ENCODE peak calls at places on chromosomes 5 and 9, in eight cellular contexts. P is body of pancreas, J is Peyer's patch, K is endothelial cell of umbilical vein, S is stomach, V is HepG2, Y is A549, C is sigmoid colon. T is an unnamed sample.

GRCh38 chr5:171701138-171701537 is 84.5 kb upstream of the SMIM23 start:
- DNase-seq in P (no peak), J (no peak), K (no peak), S (no peak), V (no peak), Y (no peak), C (no peak), T (no peak)

GRCh38 chr9:121271368-121272351 is 3.7 kb downstream of the GSN start:
- DNase-seq in P (peak), J (no peak), K (no peak), S (no peak), V (no peak), Y (no peak), C (peak), T (no peak)

GRCh38 chr5:155546075-155546474 is 532.5 kb downstream of the KIF4B start:
- DNase-seq in P (no peak), J (no peak), K (no peak), S (no peak), V (no peak), Y (no peak), C (no peak), T (no peak)

GRCh38 chr5:102959055-102959454 is 160.9 kb downstream of the GIN1 start:
- DNase-seq in P (no peak), J (no peak), K (peak), S (no peak), V (no peak), Y (peak), C (no peak), T (peak)

GRCh38 chr5:33272288-33272687 is 168.5 kb upstream of the TARS1 start:
- DNase-seq in P (no peak), J (no peak), K (peak), S (no peak), V (no peak), Y (peak), C (no peak), T (peak)

GRCh38 chr5:158051036-158051435 is 192.1 kb upstream of the CLINT1 start:
- DNase-seq in P (no peak), J (no peak), K (no peak), S (no peak), V (no peak), Y (no peak), C (no peak), T (no peak)

GRCh38 chr5:173627860-173628392 is 11.5 kb upstream of the BOD1 start:
- DNase-seq in P (no peak), J (no peak), K (no peak), S (no peak), V (no peak), Y (no peak), C (no peak), T (no peak)

GRCh38 chr9:121945849-121946248 is 147.3 kb downstream of the TTLL11 start:
- DNase-seq in P (no peak), J (no peak), K (no peak), S (no peak), V (no peak), Y (no peak), C (no peak), T (peak)

GRCh38 chr9:134057311-134057665 is 10.5 kb downstream of the BRD3 start:
- DNase-seq in P (no peak), J (no peak), K (no peak), S (no peak), V (no peak), Y (no peak), C (no peak), T (no peak)

GRCh38 chr9:27365977-27366376 is 69.0 kb upstream of the EQTN start:
- DNase-seq in P (no peak), J (no peak), K (no peak), S (no peak), V (no peak), Y (no peak), C (no peak), T (no peak)

GRCh38 chr5:141760193-141760592 is 78.2 kb upstream of the ARAP3 start:
- DNase-seq in P (no peak), J (no peak), K (no peak), S (no peak), V (no peak), Y (peak), C (no peak), T (no peak)

GRCh38 chr9:124363326-124364096 is 51.7 kb downstream of the PSMB7 start:
- DNase-seq in P (no peak), J (no peak), K (no peak), S (no peak), V (no peak), Y (no peak), C (no peak), T (no peak)

GRCh38 chr9:17725399-17726010 is 146.6 kb downstream of the SH3GL2 start:
- DNase-seq in P (no peak), J (no peak), K (no peak), S (no peak), V (no peak), Y (no peak), C (no peak), T (no peak)

GRCh38 chr9:83775932-83776331 is 41.6 kb downstream of the GKAP1 start:
- DNase-seq in P (no peak), J (no peak), K (no peak), S (no peak), V (no peak), Y (no peak), C (no peak), T (no peak)

GRCh38 chr5:149641000-149641576 is 59.8 kb downstream of the ARHGEF37 start:
- DNase-seq in P (peak), J (peak), K (no peak), S (peak), V (peak), Y (peak), C (peak), T (no peak)

GRCh38 chr5:136191304-136192014 is 1.5 kb downstream of the SMIM32 start:
- DNase-seq in P (no peak), J (no peak), K (peak), S (no peak), V (no peak), Y (no peak), C (peak), T (no peak)

GRCh38 chr5:116571568-116572321 is 2.9 kb downstream of the SEMA6A start:
- DNase-seq in P (no peak), J (no peak), K (no peak), S (no peak), V (peak), Y (peak), C (no peak), T (no peak)

GRCh38 chr5:77590347-77590746 is 48.2 kb downstream of the OTP start:
- DNase-seq in P (no peak), J (no peak), K (no peak), S (no peak), V (no peak), Y (no peak), C (no peak), T (no peak)

GRCh38 chr5:179829732-179830435 is 9.2 kb downstream of the SQSTM1 start:
- DNase-seq in P (no peak), J (no peak), K (no peak), S (no peak), V (no peak), Y (no peak), C (no peak), T (no peak)

GRCh38 chr5:179824745-179825112 is 4.0 kb downstream of the SQSTM1 start:
- DNase-seq in P (no peak), J (no peak), K (no peak), S (no peak), V (no peak), Y (no peak), C (no peak), T (no peak)

GRCh38 chr5:179825655-179826182 is 5.0 kb downstream of the SQSTM1 start:
- DNase-seq in P (no peak), J (peak), K (no peak), S (no peak), V (peak), Y (peak), C (peak), T (no peak)

GRCh38 chr5:179828756-179829421 is 8.2 kb downstream of the SQSTM1 start:
- DNase-seq in P (no peak), J (no peak), K (no peak), S (no peak), V (no peak), Y (no peak), C (no peak), T (no peak)

DNA sequence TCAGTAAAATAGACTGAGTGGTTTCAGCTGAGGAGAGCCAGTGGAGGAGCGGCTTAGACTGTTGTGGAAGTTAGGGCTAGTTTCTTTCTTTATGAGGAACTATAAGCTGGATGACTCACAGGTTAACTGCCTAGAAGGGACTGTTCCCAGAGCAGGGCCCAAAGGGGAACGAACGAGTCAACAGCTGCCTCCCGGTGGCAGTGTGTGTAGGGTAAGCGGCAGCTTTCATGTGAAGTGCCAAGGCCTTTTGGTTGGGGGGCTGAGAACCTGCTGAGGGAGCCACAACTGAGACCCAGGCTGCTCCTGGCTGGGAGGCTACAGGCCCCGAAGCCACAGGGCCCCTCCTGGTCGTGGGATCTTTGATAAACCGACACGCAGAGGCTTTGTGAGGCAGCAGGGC is 7.0 kb downstream of the SQSTM1 start:
- DNase-seq in P (peak), J (peak), K (peak), S (no peak), V (no peak), Y (no peak), C (peak), T (peak)
- TF ChIP-seq POLR2A in P (no peak), J (no peak), K (no peak), S (no peak), V (no peak), Y (no peak), C (no peak), T (no peak)

GRCh38 chr5:134648425-134649162 is at the start of gene SEC24A:
- DNase-seq in P (peak), J (peak), K (peak), S (peak), V (peak), Y (peak), C (peak), T (peak)
- TF ChIP-seq POLR2A in P (peak), J (peak), K (peak), S (no peak), V (peak), Y (peak), C (peak), T (peak)

DNA sequence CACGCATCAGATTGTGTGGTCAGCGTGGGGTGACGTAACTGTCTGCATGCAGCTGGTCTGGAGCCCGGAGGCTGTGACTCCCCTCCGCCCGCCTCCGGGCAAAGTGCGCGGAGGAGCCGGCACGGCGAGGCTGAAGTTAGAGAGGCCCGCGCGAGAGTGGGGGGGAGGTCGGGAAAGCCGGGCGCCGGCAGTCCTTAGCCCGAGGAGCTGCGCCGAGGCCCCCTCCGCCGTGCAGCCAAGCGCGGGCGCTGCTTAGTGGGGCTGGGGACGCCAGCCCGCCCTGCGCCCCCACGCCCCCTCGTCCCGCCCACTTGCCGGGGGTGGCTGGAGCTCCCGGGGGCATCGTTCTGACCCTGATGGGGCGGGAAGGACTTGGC is 422 bp downstream of the NINJ1 start:
- DNase-seq in P (peak), J (peak), K (peak), S (peak), V (peak), Y (peak), C (peak), T (peak)
- TF ChIP-seq POLR2A in P (peak), J (peak), K (no peak), S (no peak), V (no peak), Y (no peak), C (peak), T (no peak)

GRCh38 chr9:21334969-21335632 is at the start of gene KLHL9:
- DNase-seq in P (peak), J (peak), K (peak), S (peak), V (peak), Y (peak), C (peak), T (peak)
- TF ChIP-seq POLR2A in P (peak), J (peak), K (peak), S (no peak), V (peak), Y (peak), C (peak), T (peak)

GRCh38 chr5:150662731-150663516 is 1.9 kb downstream of the MYOZ3 start:
- DNase-seq in P (no peak), J (peak), K (no peak), S (no peak), V (no peak), Y (no peak), C (no peak), T (no peak)

GRCh38 chr5:150659360-150660107 is 1.5 kb upstream of the MYOZ3 start:
- DNase-seq in P (no peak), J (peak), K (no peak), S (peak), V (no peak), Y (no peak), C (peak), T (no peak)

GRCh38 chr5:150661821-150662596 is 958 bp downstream of the MYOZ3 start:
- DNase-seq in P (no peak), J (peak), K (no peak), S (no peak), V (no peak), Y (no peak), C (no peak), T (no peak)

GRCh38 chr5:150660108-150660831 is 781 bp upstream of the MYOZ3 start:
- DNase-seq in P (no peak), J (peak), K (no peak), S (peak), V (no peak), Y (no peak), C (no peak), T (no peak)

DNA sequence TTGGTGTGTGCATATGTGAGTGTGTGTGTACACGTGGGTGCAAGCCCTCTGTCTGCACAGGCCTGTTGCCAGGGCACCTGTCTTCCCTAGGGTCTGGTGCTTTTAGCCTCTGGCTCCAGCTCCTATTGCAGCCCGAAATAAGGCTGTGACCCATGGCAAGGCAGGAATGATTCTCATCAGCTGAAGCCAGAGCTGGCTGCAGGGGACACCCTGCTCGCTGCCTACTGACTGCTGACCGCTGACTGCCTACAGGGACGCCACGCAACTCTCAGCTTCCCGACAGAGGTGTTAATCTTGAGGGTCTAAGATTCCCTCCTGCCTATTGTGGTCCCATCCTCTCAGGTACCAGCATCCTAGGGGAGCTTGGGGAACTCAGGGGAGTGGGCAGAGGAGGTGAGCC is at the start of gene MYOZ3:
- DNase-seq in P (no peak), J (peak), K (no peak), S (no peak), V (no peak), Y (no peak), C (no peak), T (no peak)
- TF ChIP-seq POLR2A in P (no peak), J (no peak), K (no peak), S (no peak), V (no peak), Y (no peak), C (no peak), T (no peak)

GRCh38 chr9:35603986-35604577 is 980 bp upstream of the TESK1 start:
- DNase-seq in P (peak), J (peak), K (peak), S (peak), V (peak), Y (peak), C (peak), T (peak)
- TF ChIP-seq POLR2A in P (peak), J (peak), K (no peak), S (peak), V (peak), Y (peak), C (peak), T (peak)

GRCh38 chr5:1466631-1467265 is 21.5 kb upstream of the SLC6A3 start:
- DNase-seq in P (no peak), J (peak), K (no peak), S (no peak), V (no peak), Y (no peak), C (peak), T (no peak)

GRCh38 chr5:1470762-1471211 is 25.5 kb upstream of the SLC6A3 start:
- DNase-seq in P (no peak), J (peak), K (no peak), S (peak), V (peak), Y (no peak), C (peak), T (no peak)

GRCh38 chr5:1468247-1468612 is 23.0 kb upstream of the SLC6A3 start:
- DNase-seq in P (peak), J (peak), K (no peak), S (no peak), V (peak), Y (no peak), C (no peak), T (no peak)

GRCh38 chr5:1467341-1468246 is 22.4 kb upstream of the SLC6A3 start:
- DNase-seq in P (no peak), J (peak), K (no peak), S (no peak), V (no peak), Y (no peak), C (peak), T (no peak)

DNA sequence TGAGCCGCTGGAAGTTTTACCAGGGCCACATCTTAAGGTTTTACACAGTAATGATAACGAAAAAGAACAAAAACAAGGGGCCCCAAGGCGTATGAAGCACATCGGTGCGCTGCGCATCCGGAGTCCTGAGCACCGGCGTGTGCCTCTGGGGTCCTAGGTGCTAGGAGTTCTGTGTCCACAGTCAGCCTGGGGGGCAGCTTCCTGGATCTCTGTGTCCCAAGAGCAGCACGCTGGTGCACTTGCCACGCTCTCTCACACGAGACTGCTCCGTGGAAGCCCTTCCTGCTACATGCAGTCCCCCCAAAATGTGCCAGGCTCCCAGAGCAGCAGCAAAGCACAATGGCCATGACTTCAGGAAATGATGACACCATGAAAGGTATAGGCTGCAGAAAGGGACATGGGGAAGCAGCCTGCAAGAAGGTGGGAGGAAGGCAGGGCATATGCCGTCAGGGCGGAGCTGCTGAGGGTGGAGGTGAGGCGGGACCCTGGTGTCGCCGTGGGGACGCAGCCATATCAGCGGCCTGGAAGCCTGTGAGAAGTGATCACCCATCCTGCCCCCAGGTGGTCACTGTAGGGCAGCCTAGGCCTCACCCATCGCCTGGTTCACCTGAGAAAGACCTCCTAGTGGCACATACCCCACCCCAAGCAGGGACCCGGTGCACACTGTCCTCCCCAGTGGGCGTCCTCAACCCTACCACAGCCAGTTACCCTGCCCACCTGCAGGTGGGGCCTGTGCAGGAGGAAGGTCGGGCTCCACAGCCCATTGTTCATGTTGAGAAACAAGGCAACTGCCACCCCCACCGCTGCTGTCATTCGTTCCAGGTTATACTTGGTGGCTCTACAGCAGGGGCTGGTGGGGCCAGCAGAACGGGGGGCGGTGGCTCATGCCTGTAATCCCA is 23.6 kb upstream of the SLC6A3 start:
- DNase-seq in P (no peak), J (peak), K (no peak), S (no peak), V (no peak), Y (no peak), C (peak), T (no peak)
- TF ChIP-seq POLR2A in P (no peak), J (no peak), K (no peak), S (no peak), V (no peak), Y (no peak), C (no peak), T (no peak)